ENCODE peak calls at places on chromosome 3, in four cellular contexts. X, C, G and I are unnamed samples. For H3K4me1, the result is how much of the 10 kb centered on the place peaks cover.

GRCh38 chr3:42497009-42497731 is 5.3 kb upstream of the VIPR1 start:
- DNase-seq in G (peak), C (no peak), X (no peak), I (no peak)

GRCh38 chr3:139310474-139310933 is 33.3 kb upstream of the MRPS22 start:
- DNase-seq in C (no peak), X (no peak), G (no peak), I (no peak)

GRCh38 chr3:143634427-143634826 is 213.8 kb downstream of the SLC9A9 start:
- DNase-seq in C (no peak), G (no peak), X (no peak), I (no peak)

GRCh38 chr3:52195823-52196331 is 2.1 kb upstream of the ALAS1 start:
- DNase-seq in C (peak), G (no peak), X (no peak), I (no peak)

GRCh38 chr3:119529883-119530282 is 29.5 kb downstream of the CD80 start:
- DNase-seq in C (no peak), X (no peak), G (no peak), I (no peak)

GRCh38 chr3:16205156-16205870 is 30.8 kb downstream of the GALNT15 start:
- DNase-seq in G (no peak), C (no peak), X (no peak), I (no peak)

GRCh38 chr3:40109641-40110490 is 199.6 kb upstream of the EIF1B start:
- DNase-seq in C (no peak), G (no peak), X (no peak), I (no peak)

GRCh38 chr3:129606522-129607390 is at the start of gene PLXND1:
- DNase-seq in G (peak), X (peak), C (peak), I (peak)

GRCh38 chr3:106326941-106327765 is 458.3 kb upstream of the CBLB start:
- DNase-seq in G (no peak), X (no peak), C (no peak), I (no peak)

GRCh38 chr3:61454806-61455205 is 106.6 kb upstream of the PTPRG start:
- DNase-seq in X (no peak), C (no peak), G (no peak), I (no peak)
- H3K4me1 ChIP-seq in X (under half), C (under half), G (under half), I (under half)

DNA sequence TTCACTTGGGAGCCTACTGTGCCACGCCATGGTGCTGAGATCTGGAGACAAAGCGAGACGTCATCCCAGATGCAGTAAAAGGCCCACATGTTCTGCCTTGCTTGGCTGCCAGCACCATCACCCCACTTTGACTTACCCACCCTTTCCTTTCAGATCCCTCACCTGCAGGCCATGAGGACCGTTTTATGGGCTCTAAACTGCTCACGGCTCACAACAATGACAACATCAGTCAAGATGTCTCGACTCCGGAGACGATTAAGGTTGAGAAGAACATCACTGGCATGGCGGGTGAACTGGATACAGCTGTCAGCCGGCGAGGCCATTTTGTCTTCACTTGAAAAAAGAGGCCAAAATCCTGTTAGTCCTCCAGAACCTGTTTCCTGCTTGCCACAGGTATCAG is 11.9 kb downstream of the BCL6 start:
- DNase-seq in C (no peak), G (no peak), X (no peak), I (no peak)
- H3K4me1 ChIP-seq in C (under half), G (under half), X (under half), I (under half)

GRCh38 chr3:127745656-127746399 is 73.1 kb downstream of the ABTB1 start:
- DNase-seq in C (no peak), X (no peak), G (no peak), I (no peak)
- H3K4me1 ChIP-seq in C (half or more), X (under half), G (under half), I (under half)

GRCh38 chr3:172292422-172292821 is 155.8 kb downstream of the GHSR start:
- DNase-seq in C (no peak), G (no peak), X (no peak), I (no peak)
- H3K4me1 ChIP-seq in C (under half), G (under half), X (under half), I (under half)

GRCh38 chr3:123019591-123019990 is 8.0 kb downstream of the SEMA5B start:
- DNase-seq in C (no peak), G (no peak), X (no peak), I (no peak)

GRCh38 chr3:123021986-123022510 is 5.5 kb downstream of the SEMA5B start:
- DNase-seq in G (no peak), X (no peak), C (no peak), I (no peak)

GRCh38 chr3:123024056-123024455 is 3.5 kb downstream of the SEMA5B start:
- DNase-seq in C (no peak), G (no peak), X (no peak), I (no peak)

GRCh38 chr3:123020709-123021108 is 6.9 kb downstream of the SEMA5B start:
- DNase-seq in X (no peak), G (no peak), C (peak), I (no peak)

DNA sequence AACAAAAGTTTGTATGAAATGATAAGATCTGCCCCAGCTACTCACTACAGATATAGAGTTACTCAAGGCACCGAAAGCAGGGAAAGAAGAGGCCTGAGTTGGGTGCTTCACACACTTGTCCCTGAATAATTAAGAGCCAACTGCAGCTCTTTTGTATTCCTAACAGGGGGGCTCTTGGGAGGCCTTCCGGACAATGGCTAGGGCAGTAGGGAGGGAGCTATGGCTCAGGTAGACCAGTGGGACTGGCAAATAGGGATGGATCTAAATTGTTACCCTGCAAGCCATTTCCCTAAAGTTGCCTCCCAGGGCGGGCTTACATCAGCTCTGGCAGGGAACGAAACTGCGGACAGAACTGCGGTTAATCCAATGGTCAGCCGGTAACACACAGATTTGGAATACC is 6.2 kb downstream of the SEMA5B start:
- DNase-seq in G (no peak), C (no peak), X (no peak), I (no peak)
- H3K4me1 ChIP-seq in G (under half), C (under half), X (under half), I (under half)

GRCh38 chr3:191333481-191333880 is 3.2 kb upstream of the UTS2B start:
- DNase-seq in C (no peak), G (no peak), X (no peak), I (no peak)
- H3K4me1 ChIP-seq in C (under half), G (half or more), X (under half), I (under half)